ENCODE peak calls at places on chromosomes 4 and X, in five cellular contexts. J is fibroblast of the aortic adventitia, B is WTC11, L is heart right ventricle, V is GM20000. Z is an unnamed sample.

GRCh38 chrX:42869659-42870476 is 91.9 kb upstream of the PPP1R2C start:
- DNase-seq in V (peak; percentile 30), B (no peak), L (no peak), J (no peak), Z (no peak)

GRCh38 chr4:116598980-116599789 is 486.2 kb downstream of the TRAM1L1 start:
- DNase-seq in J (no peak), V (no peak), L (no peak), B (no peak), Z (no peak)

GRCh38 chr4:150215601-150216000 is 137.4 kb downstream of the DCLK2 start:
- DNase-seq in B (no peak), L (no peak), V (no peak), J (no peak), Z (no peak)

GRCh38 chrX:107563851-107564250 is 64.5 kb upstream of the PRPS1 start:
- DNase-seq in L (no peak), J (no peak), B (peak; percentile 21), V (no peak), Z (no peak)

GRCh38 chr4:77538144-77538543 is 67.5 kb upstream of the CXCL13 start:
- DNase-seq in L (no peak), V (no peak), B (no peak), J (peak; percentile 77), Z (no peak)

GRCh38 chr4:57291911-57292310 is 181.7 kb upstream of the IGFBP7 start:
- DNase-seq in L (no peak), B (no peak), J (no peak), V (no peak), Z (no peak)

GRCh38 chr4:3873446-3874415 is 107.5 kb downstream of the ADRA2C start:
- DNase-seq in V (no peak), B (peak; percentile 69), J (no peak), L (no peak), Z (peak; percentile 44)

GRCh38 chr4:145899886-145900466 is 38.6 kb downstream of the ZNF827 start:
- DNase-seq in V (no peak), J (no peak), L (no peak), B (no peak), Z (no peak)

GRCh38 chr4:7733801-7734650 is 205.6 kb downstream of the AFAP1 start:
- DNase-seq in L (no peak), V (no peak), B (no peak), J (no peak), Z (no peak)

GRCh38 chr4:39889226-39889625 is 88.5 kb downstream of the PDS5A start:
- DNase-seq in L (no peak), B (no peak), J (no peak), V (no peak), Z (no peak)

GRCh38 chrX:46208225-46208854 is 336.9 kb downstream of the ZNF674 start:
- DNase-seq in V (no peak), L (no peak), B (no peak), J (peak; percentile 8), Z (no peak)

GRCh38 chrX:153598541-153599191 is at the start of gene CCNQ:
- DNase-seq in J (peak; percentile 16), V (peak; percentile 35), L (no peak), B (peak; percentile 22), Z (peak; percentile 37)

GRCh38 chrX:48617542-48618340 is 20.4 kb downstream of the WDR13 start:
- DNase-seq in J (peak; percentile 26), V (no peak), L (no peak), B (no peak), Z (no peak)

GRCh38 chr4:39548425-39549067 is 21.3 kb upstream of the UGDH start:
- DNase-seq in L (no peak), V (no peak), J (peak; percentile 66), B (no peak), Z (no peak)

GRCh38 chr4:176425035-176425434 is 105.3 kb downstream of the SPCS3 start:
- DNase-seq in V (no peak), J (peak; percentile 87), L (no peak), B (no peak), Z (no peak)

GRCh38 chrX:153736871-153737441 is 12.3 kb downstream of the ABCD1 start:
- DNase-seq in J (no peak), L (no peak), B (no peak), V (no peak), Z (no peak)

GRCh38 chrX:118218940-118219339 is 102.3 kb upstream of the KLHL13 start:
- DNase-seq in V (no peak), J (no peak), B (no peak), L (no peak), Z (no peak)

GRCh38 chr4:176981074-176981473 is 188.4 kb upstream of the VEGFC start:
- DNase-seq in L (no peak), B (no peak), V (no peak), J (no peak), Z (no peak)

GRCh38 chr4:96164814-96165351 is 325.0 kb downstream of the PDHA2 start:
- DNase-seq in V (no peak), B (no peak), L (no peak), J (peak; percentile 32), Z (no peak)

GRCh38 chr4:6179362-6179761 is 21.0 kb downstream of the JAKMIP1 start:
- DNase-seq in L (no peak), J (no peak), B (no peak), V (no peak), Z (no peak)

GRCh38 chr4:181138116-181138515 is 1105.1 kb upstream of the TENM3 start:
- DNase-seq in J (no peak), L (no peak), B (no peak), V (no peak), Z (no peak)

DNA sequence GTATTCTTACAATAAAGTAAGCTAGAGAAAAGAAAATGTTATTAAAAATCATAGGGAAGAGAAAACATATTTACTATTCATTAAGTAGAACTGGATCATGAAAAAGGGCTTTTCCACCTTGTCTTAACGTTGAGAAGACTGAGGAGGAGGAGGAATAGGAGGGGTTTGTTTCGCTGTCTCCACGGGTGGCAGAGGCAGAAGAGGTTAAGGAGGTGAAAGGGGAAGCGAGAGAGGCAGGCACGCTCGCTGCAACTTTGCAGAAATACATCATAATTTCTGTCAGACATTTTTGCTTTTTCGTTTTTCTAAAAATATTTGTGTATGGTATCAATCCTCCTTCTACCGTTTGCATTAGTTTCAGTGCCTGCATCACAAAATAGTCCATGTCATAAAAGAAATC is 2375.1 kb upstream of the AGA start:
- DNase-seq in L (no peak), B (no peak), J (no peak), V (no peak), Z (no peak)
- TF ChIP-seq CTCF in L (no peak), B (no peak), J (no peak), V (no peak), Z (no peak)

DNA sequence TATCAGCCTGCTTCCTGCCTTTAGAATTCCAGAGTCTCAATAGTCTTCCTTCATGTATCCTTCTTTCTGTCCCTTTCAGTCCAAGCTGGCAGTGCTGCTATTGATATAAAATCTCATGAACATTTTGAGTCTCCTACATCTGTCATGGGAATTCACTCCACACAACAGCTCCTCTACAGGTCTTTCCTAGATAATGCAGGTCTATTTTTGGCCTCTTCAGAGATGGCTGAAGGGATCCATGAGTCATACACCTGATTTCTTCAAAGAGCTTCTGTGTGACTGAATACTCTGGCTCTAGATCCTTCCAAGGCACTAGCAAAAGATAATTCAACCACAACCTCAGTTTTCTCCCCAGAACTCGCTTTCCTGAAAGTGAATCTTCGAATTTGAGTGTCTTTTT is 115.4 kb downstream of the STPG2 start:
- DNase-seq in L (no peak), V (no peak), J (no peak), B (no peak), Z (no peak)
- TF ChIP-seq CTCF in L (no peak), V (no peak), J (no peak), B (peak; percentile 33), Z (peak; percentile 26)

DNA sequence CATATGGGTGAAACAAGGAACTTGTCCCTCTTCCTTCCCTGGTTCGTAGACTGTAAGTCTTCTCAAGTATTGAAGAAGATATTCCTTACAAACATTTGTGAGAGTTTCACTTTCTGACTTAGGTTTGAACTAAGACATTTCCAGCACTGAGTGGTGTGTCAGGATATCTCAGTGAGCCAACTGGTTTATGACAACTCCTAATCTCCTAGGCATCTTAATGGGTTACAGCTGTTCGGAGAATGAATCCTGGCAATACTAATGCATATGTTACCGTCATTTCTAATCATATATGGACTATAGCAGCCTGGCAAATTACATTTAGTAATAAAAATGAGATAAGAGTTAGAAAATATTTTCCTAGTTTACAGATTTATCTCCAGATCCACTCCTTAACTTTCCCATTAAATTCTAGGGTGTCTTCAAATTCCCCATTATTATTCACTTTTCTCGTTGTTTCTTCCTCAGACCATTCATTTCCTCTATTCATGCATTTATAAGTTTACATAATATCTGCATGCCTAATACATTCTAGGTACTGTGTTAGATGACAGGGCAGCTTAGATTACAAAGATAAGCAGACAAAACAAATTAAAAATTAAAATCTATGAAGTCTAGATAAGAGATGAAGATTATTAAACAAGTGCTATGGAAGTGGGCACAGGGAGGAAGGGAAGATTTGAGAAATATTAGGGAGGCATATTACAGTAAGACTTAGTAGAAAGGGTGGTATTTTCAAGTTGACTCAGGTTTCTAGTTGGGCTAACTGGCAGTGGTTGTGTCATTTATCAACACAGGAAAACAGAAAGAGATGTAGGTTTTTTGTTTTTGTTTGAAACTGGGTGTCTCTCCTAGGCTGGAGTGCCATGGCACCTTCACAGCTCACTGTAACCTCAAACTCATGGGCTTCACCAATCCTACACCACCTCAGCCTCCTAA is 173.9 kb downstream of the WDFY3 start:
- DNase-seq in L (no peak), B (no peak), J (peak; percentile 47), V (no peak), Z (no peak)
- TF ChIP-seq CTCF in L (no peak), B (no peak), J (no peak), V (no peak), Z (no peak)

GRCh38 chrX:115561605-115562491 is 874 bp downstream of the PLS3 start:
- DNase-seq in V (no peak), J (peak; percentile 40), B (peak; percentile 33), L (peak; percentile 38), Z (peak; percentile 36)
- TF ChIP-seq CTCF in V (no peak), J (no peak), B (no peak), L (no peak), Z (no peak)

DNA sequence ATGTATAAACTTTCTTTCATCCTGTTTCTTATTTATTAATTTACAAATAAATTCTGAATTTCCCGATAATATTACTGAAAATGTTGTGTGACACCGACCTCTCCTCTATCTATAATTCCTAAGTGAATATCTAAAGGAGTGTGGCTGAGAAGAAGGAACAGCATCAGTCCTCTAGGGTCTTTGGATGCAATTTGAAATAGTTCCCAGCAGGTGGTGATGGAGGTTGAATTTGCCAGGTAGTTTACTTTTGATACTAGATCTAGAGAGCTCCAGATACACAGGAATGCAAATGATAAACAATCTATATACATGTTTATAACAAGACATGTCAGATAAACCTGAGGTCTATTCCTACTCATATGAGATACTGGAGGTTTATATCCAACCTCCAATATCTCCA is 305.4 kb downstream of the PCDH18 start:
- DNase-seq in V (no peak), B (no peak), L (no peak), J (peak; percentile 41), Z (no peak)
- TF ChIP-seq CTCF in V (no peak), B (no peak), L (no peak), J (peak; percentile 45), Z (peak; percentile 36)

GRCh38 chr4:121324331-121324730 is 56.5 kb downstream of the QRFPR start:
- DNase-seq in L (no peak), V (no peak), B (no peak), J (no peak), Z (no peak)
- TF ChIP-seq CTCF in L (no peak), V (no peak), B (no peak), J (no peak), Z (peak; percentile 36)

Z was measured in glutamatergic neuron.